ENCODE peak calls at places on chromosomes 7 and 10, in eight cellular contexts. B, L, N, K, C, Q, G and S are unnamed samples.

GRCh38 chr10:114401195-114401741 is 3.0 kb downstream of the AFAP1L2 start:
- DNase-seq in L (peak), G (peak), Q (no peak), C (no peak), N (peak), K (no peak), B (peak), S (peak)

GRCh38 chr10:92695679-92696605 is 6.2 kb downstream of the HHEX start:
- DNase-seq in K (peak), G (peak), N (peak), B (peak), C (peak), Q (no peak), L (no peak), S (no peak)

GRCh38 chr10:33801705-33802104 is 467.2 kb upstream of the NRP1 start:
- DNase-seq in Q (no peak), C (no peak), G (no peak), B (no peak), N (peak), K (peak), L (no peak), S (no peak)

GRCh38 chr10:3623746-3624145 is 161.3 kb downstream of the KLF6 start:
- DNase-seq in C (peak), N (peak), K (no peak), B (no peak), G (no peak), Q (no peak), L (no peak), S (no peak)

GRCh38 chr7:130913721-130914588 is 179.9 kb upstream of the KLF14 start:
- DNase-seq in G (no peak), N (no peak), K (no peak), C (no peak), B (no peak), Q (no peak), L (no peak), S (no peak)

GRCh38 chr10:12819071-12819470 is 182.4 kb downstream of the CCDC3 start:
- DNase-seq in L (no peak), K (no peak), B (no peak), C (no peak), G (no peak), N (no peak), Q (no peak), S (no peak)

GRCh38 chr10:30017576-30017975 is 41.8 kb downstream of the JCAD start:
- DNase-seq in B (no peak), N (no peak), G (no peak), Q (no peak), K (no peak), L (no peak), C (no peak), S (no peak)

GRCh38 chr7:123133924-123134323 is 65.8 kb downstream of the SLC13A1 start:
- DNase-seq in Q (no peak), C (no peak), K (no peak), L (no peak), G (no peak), N (no peak), B (no peak), S (no peak)

GRCh38 chr10:80202934-80203834 is 2.2 kb downstream of the ANXA11 start:
- DNase-seq in N (peak), B (peak), L (peak), G (peak), Q (peak), K (no peak), C (peak), S (peak)
- TF ChIP-seq POLR2A in N (peak), B (no peak), L (no peak), G (no peak), Q (no peak), K (no peak), C (peak), S (no peak)

DNA sequence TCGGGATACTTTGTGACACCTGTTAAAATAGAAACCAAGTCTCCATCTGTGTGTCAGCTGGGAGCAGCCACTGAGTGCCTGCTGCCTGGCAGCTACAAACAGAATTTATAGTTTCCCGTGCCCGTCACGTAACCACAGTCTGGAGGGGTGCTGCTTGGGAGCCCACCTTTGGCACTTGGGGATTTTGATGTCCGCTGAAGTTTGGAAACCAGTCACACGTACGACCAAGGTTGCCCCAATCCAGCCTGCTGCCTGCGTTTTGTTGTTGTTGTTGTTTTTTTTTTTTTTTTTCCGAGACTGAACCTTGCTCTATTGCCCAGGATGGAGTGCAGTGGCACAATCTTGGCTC is 1.6 kb downstream of the TRRAP start:
- DNase-seq in C (no peak), Q (no peak), G (no peak), B (no peak), N (no peak), L (no peak), K (no peak), S (no peak)
- H3K4me3 ChIP-seq in C (no peak), Q (peak), G (no peak), B (peak), N (peak), L (no peak), K (peak), S (no peak)

DNA sequence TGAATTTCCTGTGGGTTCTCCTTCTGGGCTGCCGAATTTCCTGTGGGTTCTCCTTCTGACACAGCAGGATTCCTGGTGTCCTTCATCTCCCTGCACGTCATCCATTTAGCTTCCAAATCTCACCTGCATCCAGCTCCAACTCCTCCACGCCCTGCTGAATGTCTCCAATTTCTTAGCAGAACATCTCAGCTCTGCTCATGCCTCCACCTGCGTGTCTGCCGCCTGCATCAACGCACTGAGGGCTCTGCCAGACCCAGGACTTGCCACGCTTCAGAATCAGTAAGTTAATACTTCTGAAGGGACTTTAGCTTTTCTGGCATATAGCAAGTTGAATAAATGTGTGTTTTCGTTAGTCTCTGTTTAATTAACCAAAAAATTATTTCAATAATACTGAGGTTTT is 31.1 kb upstream of the VIPR2 start:
- DNase-seq in L (no peak), K (no peak), G (no peak), B (no peak), Q (no peak), N (no peak), C (no peak), S (no peak)
- TF ChIP-seq CTCF in L (no peak), K (no peak), G (no peak), B (no peak), Q (no peak), N (no peak), C (no peak), S (no peak)

DNA sequence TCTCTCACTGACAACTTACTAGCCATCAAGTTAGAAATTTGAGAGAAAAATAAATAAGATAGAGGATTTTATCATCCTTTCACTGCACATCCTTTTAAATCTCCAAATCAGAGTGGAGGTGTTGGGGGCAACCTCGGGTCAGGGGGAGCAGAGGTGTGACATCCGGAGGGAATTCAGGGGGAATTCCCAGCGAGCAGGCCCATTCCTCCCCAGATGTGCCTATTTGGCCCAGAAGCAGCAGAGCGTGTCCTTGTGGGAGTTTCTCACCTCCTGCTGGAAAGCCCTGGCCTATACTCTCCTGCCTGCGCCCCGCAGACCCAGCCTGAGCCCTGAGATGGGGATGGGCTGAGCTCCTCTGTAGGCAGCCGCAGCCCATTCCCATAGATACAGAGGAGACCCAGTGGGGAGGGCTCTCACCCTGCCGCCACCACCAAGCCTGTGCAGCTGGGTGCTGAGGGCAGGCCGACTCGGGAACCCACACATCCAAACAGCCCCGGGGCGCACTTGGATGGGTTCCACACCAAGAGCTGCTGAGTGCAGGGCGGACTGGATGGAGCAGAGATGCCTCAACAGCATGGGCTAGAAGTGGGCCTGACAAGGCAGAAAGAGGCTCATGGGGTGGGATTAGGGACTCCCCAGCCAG is 124.5 kb downstream of the CXCL12 start:
- DNase-seq in K (no peak), L (no peak), N (no peak), B (no peak), G (no peak), Q (no peak), C (no peak), S (no peak)
- TF ChIP-seq POLR2A in K (no peak), L (no peak), N (no peak), B (no peak), G (no peak), Q (no peak), C (no peak), S (no peak)

GRCh38 chr10:107656932-107657331 is 492.4 kb upstream of the SORCS1 start:
- DNase-seq in G (no peak), K (no peak), N (no peak), Q (no peak), C (no peak), B (no peak), L (no peak), S (no peak)

GRCh38 chr10:107650939-107651338 is 486.4 kb upstream of the SORCS1 start:
- DNase-seq in C (no peak), N (no peak), Q (no peak), G (no peak), L (no peak), K (no peak), B (no peak), S (no peak)

GRCh38 chr10:107649249-107649648 is 484.7 kb upstream of the SORCS1 start:
- DNase-seq in L (no peak), N (no peak), B (no peak), G (no peak), C (no peak), K (no peak), Q (no peak), S (no peak)

GRCh38 chr10:107653832-107654287 is 489.4 kb upstream of the SORCS1 start:
- DNase-seq in L (peak), K (no peak), B (no peak), N (peak), Q (no peak), C (peak), G (peak), S (no peak)
- H3K4me3 ChIP-seq in L (no peak), K (no peak), B (no peak), N (peak), Q (no peak), C (no peak), G (no peak), S (peak)

DNA sequence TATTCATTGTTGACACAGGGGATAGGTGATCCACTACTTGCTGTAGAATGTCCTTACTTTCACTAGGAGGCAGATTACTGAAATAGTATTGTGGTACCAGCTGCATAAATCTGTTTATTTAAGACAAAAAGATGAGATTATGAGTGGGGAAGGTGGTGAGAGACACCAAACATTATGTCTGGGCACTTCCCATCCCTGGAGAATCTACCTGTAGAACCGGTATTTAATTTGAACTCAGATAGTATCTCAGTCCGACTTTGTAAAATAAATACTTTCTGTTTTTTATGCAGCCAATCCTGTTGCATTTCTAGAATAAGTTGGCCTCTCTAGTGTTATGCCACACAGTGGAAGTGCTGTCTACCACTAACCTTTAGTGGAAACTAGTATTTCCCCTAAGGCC is 13.4 kb downstream of the BCCIP start:
- DNase-seq in N (no peak), B (no peak), G (no peak), C (no peak), L (no peak), K (no peak), Q (no peak), S (no peak)
- TF ChIP-seq CTCF in N (no peak), B (no peak), G (no peak), C (no peak), L (no peak), K (no peak), Q (no peak), S (no peak)

DNA sequence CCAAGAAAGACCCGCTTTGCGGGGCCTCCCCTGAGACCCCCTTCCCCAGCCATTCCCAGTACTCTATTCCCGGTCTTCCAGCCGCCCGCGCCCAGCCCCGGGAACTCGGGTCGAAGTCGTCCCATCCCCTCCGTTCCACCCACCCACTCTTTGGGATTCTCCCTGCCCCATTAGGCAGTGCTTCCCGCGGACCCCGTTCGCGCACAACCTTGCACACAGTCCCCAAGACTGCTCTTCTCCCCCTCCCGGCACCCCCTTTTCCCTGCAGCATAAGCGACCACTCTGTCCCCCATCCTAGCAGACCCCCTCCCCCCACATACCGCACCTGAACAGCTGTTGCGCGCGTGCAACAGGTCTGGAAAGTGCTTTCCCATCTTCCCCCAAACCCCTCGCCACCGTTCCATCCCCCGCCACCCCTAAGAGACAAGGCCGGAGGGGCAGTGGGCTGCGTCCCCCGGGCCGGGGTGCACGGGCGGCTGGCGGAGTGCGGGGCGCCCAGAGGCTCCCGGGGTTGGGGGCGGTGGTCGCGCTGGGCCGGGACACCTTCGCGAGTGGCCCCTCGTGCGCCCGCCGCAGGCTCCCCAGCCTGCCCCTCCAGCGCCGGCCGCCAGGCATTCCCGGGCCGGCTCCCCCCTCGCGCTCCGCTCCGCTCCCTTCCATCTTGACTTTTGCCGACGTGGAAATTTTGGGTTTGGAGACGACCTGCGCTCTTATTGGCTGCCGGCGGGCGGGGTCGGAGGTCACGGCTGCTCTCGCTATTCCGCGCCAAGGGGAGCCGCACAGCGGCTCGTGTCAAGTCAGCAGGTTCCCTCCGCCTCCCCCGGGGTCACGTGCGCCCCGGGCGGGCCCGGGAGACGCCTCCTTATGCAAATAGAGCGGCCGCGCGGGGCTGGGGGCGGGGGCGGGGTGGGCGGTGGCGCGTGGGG is 201.2 kb upstream of the NFE2L3 start:
- DNase-seq in G (peak), N (peak), Q (peak), K (peak), C (peak), B (peak), L (peak), S (peak)
- TF ChIP-seq POLR2A in G (no peak), N (no peak), Q (peak), K (no peak), C (no peak), B (no peak), L (no peak), S (peak)

GRCh38 chr7:138665669-138666140 is 35.5 kb downstream of the SVOPL start:
- DNase-seq in G (no peak), C (no peak), L (no peak), N (no peak), Q (no peak), B (no peak), K (no peak), S (no peak)

GRCh38 chr7:138665249-138665648 is 35.9 kb downstream of the SVOPL start:
- DNase-seq in G (no peak), Q (no peak), K (no peak), N (no peak), L (no peak), C (no peak), B (no peak), S (no peak)

GRCh38 chr7:138662066-138663061 is 38.8 kb downstream of the SVOPL start:
- DNase-seq in G (no peak), Q (no peak), K (no peak), N (no peak), L (no peak), C (no peak), B (no peak), S (no peak)

GRCh38 chr7:138666385-138666784 is 34.8 kb downstream of the SVOPL start:
- DNase-seq in N (no peak), L (no peak), Q (no peak), C (no peak), B (peak), K (no peak), G (no peak), S (no peak)

GRCh38 chr7:138663741-138664710 is 37.1 kb downstream of the SVOPL start:
- DNase-seq in L (no peak), N (no peak), G (no peak), K (no peak), B (peak), C (no peak), Q (no peak), S (no peak)
- H3K4me3 ChIP-seq in L (peak), N (peak), G (no peak), K (peak), B (peak), C (peak), Q (peak), S (peak)

GRCh38 chr10:124552877-124553276 is 91.3 kb downstream of the LHPP start:
- DNase-seq in Q (no peak), N (no peak), C (no peak), B (no peak), K (no peak), G (no peak), L (no peak), S (no peak)

GRCh38 chr10:124551097-124551496 is 89.5 kb downstream of the LHPP start:
- DNase-seq in G (no peak), K (no peak), N (no peak), B (no peak), Q (no peak), L (no peak), C (no peak), S (no peak)

GRCh38 chr10:124551755-124552154 is 90.1 kb downstream of the LHPP start:
- DNase-seq in K (no peak), L (no peak), G (no peak), C (no peak), B (no peak), Q (no peak), N (no peak), S (no peak)

GRCh38 chr10:124547651-124548168 is 86.1 kb downstream of the LHPP start:
- DNase-seq in K (no peak), N (peak), L (no peak), G (no peak), C (no peak), B (no peak), Q (no peak), S (no peak)

GRCh38 chr10:124550305-124551034 is 88.8 kb downstream of the LHPP start:
- DNase-seq in G (no peak), K (no peak), L (no peak), Q (no peak), B (no peak), N (no peak), C (no peak), S (no peak)
- TF ChIP-seq CTCF in G (no peak), K (no peak), L (no peak), Q (no peak), B (no peak), N (no peak), C (no peak), S (no peak)